ENCODE peak calls at places on chromosomes 7 and 10, in four cellular contexts. F, B, O and M are unnamed samples. For H3K4me1, the result is how much of the 10 kb centered on the place peaks cover.

GRCh38 chr10:17923728-17924127 is 28.0 kb upstream of the SLC39A12 start:
- DNase-seq in F (peak), B (no peak), O (peak), M (peak)

GRCh38 chr10:97353945-97354344 is 19.4 kb upstream of the FRAT2 start:
- DNase-seq in F (no peak), B (no peak), O (no peak), M (no peak)

GRCh38 chr10:117131390-117132327 is 6.4 kb downstream of the VAX1 start:
- DNase-seq in F (no peak), B (no peak), O (no peak), M (no peak)

GRCh38 chr10:83373659-83374058 is 765.6 kb upstream of the GHITM start:
- DNase-seq in F (no peak), B (no peak), O (no peak), M (peak)

GRCh38 chr7:7972128-7972527 is 3.5 kb downstream of the GLCCI1 start:
- DNase-seq in F (no peak), B (no peak), O (no peak), M (no peak)

GRCh38 chr7:11300231-11300630 is 326.6 kb downstream of the PHF14 start:
- DNase-seq in F (no peak), B (no peak), O (no peak), M (no peak)

GRCh38 chr10:114743552-114744231 is 77.9 kb upstream of the FHIP2A start:
- DNase-seq in F (no peak), B (no peak), O (no peak), M (no peak)

GRCh38 chr7:69635572-69636190 is 37.4 kb downstream of the AUTS2 start:
- DNase-seq in F (no peak), B (no peak), O (no peak), M (no peak)

GRCh38 chr10:17910144-17910789 is 41.5 kb upstream of the SLC39A12 start:
- DNase-seq in F (no peak), B (no peak), O (peak), M (peak)

GRCh38 chr7:17559388-17559787 is 260.9 kb downstream of the AHR start:
- DNase-seq in F (no peak), B (no peak), O (peak), M (peak)

GRCh38 chr7:27194641-27195379 is 5.1 kb downstream of the HOXA13 start:
- DNase-seq in F (no peak), B (no peak), O (peak), M (no peak)

GRCh38 chr10:119370972-119371703 is 163.8 kb downstream of the GRK5 start:
- DNase-seq in F (peak), B (no peak), O (no peak), M (no peak)

GRCh38 chr7:19519443-19519977 is 189.3 kb downstream of the POLR1F start:
- DNase-seq in F (no peak), B (no peak), O (no peak), M (peak)

GRCh38 chr10:50286517-50286916 is 35.2 kb upstream of the ASAH2 start:
- DNase-seq in F (no peak), B (no peak), O (no peak), M (no peak)

GRCh38 chr7:220151-220841 is 27.9 kb downstream of the FAM20C start:
- DNase-seq in F (no peak), B (no peak), O (no peak), M (no peak)

GRCh38 chr10:79242620-79243152 is 104.6 kb upstream of the PPIF start:
- DNase-seq in F (no peak), B (peak), O (peak), M (no peak)

GRCh38 chr7:131413711-131414110 is 86.0 kb downstream of the MKLN1 start:
- DNase-seq in F (no peak), B (no peak), O (no peak), M (no peak)

GRCh38 chr10:118967160-118967559 is 62.4 kb upstream of the NANOS1 start:
- DNase-seq in F (no peak), B (no peak), O (no peak), M (no peak)

GRCh38 chr7:261341-262250 is 28.4 kb upstream of the FOXL3 start:
- DNase-seq in F (no peak), B (no peak), O (no peak), M (no peak)

GRCh38 chr7:16655394-16655793 is 9.4 kb downstream of the BZW2 start:
- DNase-seq in F (no peak), B (no peak), O (no peak), M (no peak)

GRCh38 chr10:49446031-49446430 is 50.1 kb upstream of the DRGX start:
- DNase-seq in F (no peak), B (no peak), O (peak), M (peak)

GRCh38 chr10:69955211-69955805 is 97.3 kb upstream of the MACROH2A2 start:
- DNase-seq in F (no peak), B (no peak), O (no peak), M (no peak)

GRCh38 chr10:394061-394438 is 258.8 kb downstream of the ZMYND11 start:
- DNase-seq in F (no peak), B (no peak), O (no peak), M (no peak)

GRCh38 chr7:90749774-90750173 is 153.7 kb downstream of the CDK14 start:
- DNase-seq in F (no peak), B (no peak), O (peak), M (peak)

GRCh38 chr10:129094813-129095212 is 372.2 kb upstream of the MGMT start:
- DNase-seq in F (no peak), B (no peak), O (no peak), M (no peak)

GRCh38 chr10:77637474-77637985 is at the start of gene KCNMA1:
- DNase-seq in F (no peak), B (no peak), O (peak), M (no peak)

GRCh38 chr7:121204537-121204936 is 124.3 kb upstream of the WNT16 start:
- DNase-seq in F (no peak), B (no peak), O (no peak), M (no peak)

GRCh38 chr7:99105756-99106155 is 38.2 kb downstream of the SMURF1 start:
- DNase-seq in F (no peak), B (no peak), O (no peak), M (no peak)

GRCh38 chr7:45978731-45979211 is 57.7 kb upstream of the IGFBP3 start:
- DNase-seq in F (no peak), B (no peak), O (no peak), M (no peak)

GRCh38 chr10:60733189-60733815 is 45.0 kb upstream of the CDK1 start:
- DNase-seq in F (no peak), B (peak), O (peak), M (peak)
- TF ChIP-seq CTCF in F (peak), B (peak), O (peak), M (peak)

GRCh38 chr10:62057872-62058271 is 156.4 kb downstream of the ARID5B start:
- DNase-seq in F (no peak), B (no peak), O (no peak), M (no peak)

GRCh38 chr10:62057359-62057758 is 155.9 kb downstream of the ARID5B start:
- DNase-seq in F (no peak), B (no peak), O (no peak), M (no peak)

GRCh38 chr10:62056660-62057059 is 155.2 kb downstream of the ARID5B start:
- DNase-seq in F (no peak), B (no peak), O (peak), M (no peak)

GRCh38 chr10:62054825-62055224 is 153.3 kb downstream of the ARID5B start:
- DNase-seq in F (no peak), B (no peak), O (no peak), M (no peak)

GRCh38 chr10:62056219-62056618 is 154.7 kb downstream of the ARID5B start:
- DNase-seq in F (no peak), B (no peak), O (no peak), M (no peak)
- H3K4me1 ChIP-seq in F (half or more), B (under half), O (under half), M (under half)

DNA sequence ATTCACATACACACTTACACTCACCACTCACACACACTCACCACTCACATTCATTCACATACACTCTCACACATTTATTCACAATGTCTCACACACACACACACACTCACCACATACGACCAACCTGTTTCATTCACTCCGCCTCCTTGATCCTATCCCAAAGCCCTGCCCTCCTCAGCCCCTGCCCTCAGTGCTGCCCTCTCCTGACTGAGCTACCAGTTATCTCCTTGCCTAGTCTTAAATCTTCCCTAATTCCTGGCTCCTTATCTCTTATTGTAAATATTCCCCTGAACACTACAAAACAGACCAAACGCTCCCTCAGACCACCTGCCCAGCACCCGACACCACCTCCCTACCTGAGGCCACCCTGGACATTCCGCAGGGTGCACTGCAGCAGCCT is 26.1 kb upstream of the C10orf120 start:
- DNase-seq in F (no peak), B (no peak), O (peak), M (no peak)
- TF ChIP-seq CTCF in F (no peak), B (no peak), O (peak), M (peak)

GRCh38 chr10:103775786-103776185 is 79.6 kb downstream of the SH3PXD2A start:
- DNase-seq in F (no peak), B (no peak), O (no peak), M (no peak)
- H3K4me1 ChIP-seq in F (under half), B (under half), O (under half), M (under half)

GRCh38 chr7:138979226-138979979 is 1.8 kb downstream of the KIAA1549 start:
- DNase-seq in F (no peak), B (no peak), O (peak), M (no peak)

GRCh38 chr7:138980575-138981285 is 459 bp downstream of the KIAA1549 start:
- DNase-seq in F (no peak), B (no peak), O (peak), M (no peak)

GRCh38 chr7:138979988-138980574 is 1.1 kb downstream of the KIAA1549 start:
- DNase-seq in F (no peak), B (no peak), O (peak), M (no peak)

GRCh38 chr7:138982204-138982623 is 1.0 kb upstream of the KIAA1549 start:
- DNase-seq in F (no peak), B (no peak), O (no peak), M (no peak)

GRCh38 chr7:138981332-138982203 is at the start of gene KIAA1549:
- DNase-seq in F (no peak), B (peak), O (peak), M (no peak)
- TF ChIP-seq CTCF in F (no peak), B (no peak), O (no peak), M (peak)

GRCh38 chr10:35463878-35464277 is 127.6 kb downstream of the CCNY start:
- DNase-seq in F (no peak), B (no peak), O (no peak), M (no peak)
- H3K4me1 ChIP-seq in F (half or more), B (half or more), O (under half), M (under half)

GRCh38 chr10:120483006-120483405 is 26.0 kb downstream of the PLPP4 start:
- DNase-seq in F (no peak), B (no peak), O (no peak), M (no peak)

GRCh38 chr10:120485946-120486345 is 28.9 kb downstream of the PLPP4 start:
- DNase-seq in F (no peak), B (no peak), O (no peak), M (no peak)

GRCh38 chr10:120492366-120492765 is 35.3 kb downstream of the PLPP4 start:
- DNase-seq in F (no peak), B (no peak), O (no peak), M (no peak)

GRCh38 chr10:120490288-120490687 is 33.3 kb downstream of the PLPP4 start:
- DNase-seq in F (no peak), B (no peak), O (no peak), M (no peak)

DNA sequence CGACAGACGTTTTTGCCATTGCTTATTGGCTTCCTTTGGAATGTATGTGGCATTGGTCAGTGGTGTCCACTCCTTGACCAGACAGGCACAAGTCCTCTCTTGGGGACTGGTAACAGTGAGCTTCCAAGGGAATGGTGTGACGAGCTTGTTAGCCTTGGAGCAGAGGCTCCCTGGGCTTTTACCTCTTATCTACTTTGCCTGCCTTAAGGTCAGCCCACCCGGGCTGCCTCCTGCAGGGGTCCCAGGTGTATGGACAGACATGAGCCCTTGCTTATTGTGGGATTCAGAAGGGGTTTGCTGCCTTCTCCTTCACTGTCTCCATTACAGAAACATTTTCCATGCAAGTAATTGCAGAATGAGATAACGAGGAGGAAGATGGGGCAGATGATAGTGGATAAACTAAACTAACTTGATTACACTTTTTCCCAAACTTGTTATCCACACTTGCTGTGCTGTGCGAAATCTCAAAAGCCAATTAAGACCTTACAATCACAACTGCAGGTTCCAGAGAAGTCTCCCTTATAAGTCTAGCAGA is 29.7 kb downstream of the PLPP4 start:
- DNase-seq in F (no peak), B (no peak), O (no peak), M (no peak)
- TF ChIP-seq CTCF in F (no peak), B (no peak), O (no peak), M (no peak)

DNA sequence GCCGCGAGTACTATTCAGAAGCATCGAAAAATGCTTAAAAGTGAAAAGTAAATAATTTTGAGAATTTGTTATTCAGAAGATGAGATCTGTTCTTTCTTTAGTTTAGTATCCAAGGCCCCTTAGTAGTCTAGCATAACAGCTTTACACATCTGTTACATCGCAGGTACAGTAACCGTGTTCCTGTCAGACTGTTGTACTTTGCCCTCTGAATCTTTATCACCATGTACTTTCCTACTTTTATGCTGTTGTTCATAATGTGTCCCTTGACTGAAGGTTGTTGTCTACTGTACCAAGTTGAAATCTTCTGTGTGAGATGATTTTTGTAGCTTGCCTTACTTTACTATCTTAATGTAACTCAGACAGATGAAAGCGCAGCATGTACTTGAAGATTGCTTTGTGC is 38.3 kb downstream of the WAC start:
- DNase-seq in F (no peak), B (no peak), O (no peak), M (no peak)
- H3K4me1 ChIP-seq in F (half or more), B (half or more), O (under half), M (under half)

DNA sequence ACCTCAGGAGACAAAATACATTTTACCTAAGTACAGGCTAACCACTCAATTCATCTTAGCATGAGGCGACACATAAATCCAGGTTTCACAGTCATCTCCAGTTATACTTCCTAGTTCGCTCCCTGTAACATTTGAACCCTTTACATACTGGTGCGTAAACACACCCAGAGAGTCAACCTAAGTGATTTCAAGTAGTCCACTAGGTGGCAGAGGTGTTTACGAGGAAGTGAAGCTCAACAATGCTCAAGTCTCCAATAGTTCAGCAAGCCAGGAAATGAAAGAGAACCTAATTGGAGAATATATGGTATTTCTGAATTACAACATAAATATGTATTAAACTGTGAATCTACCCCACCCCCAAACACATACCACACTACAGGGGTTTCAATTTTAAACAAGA is 76.3 kb upstream of the ABCB5 start:
- DNase-seq in F (no peak), B (no peak), O (peak), M (no peak)
- TF ChIP-seq CTCF in F (no peak), B (no peak), O (peak), M (peak)